ENCODE peak calls at places on chromosomes 6 and 20, in eight cellular contexts. J is A549, M is right atrium auricular region, A is heart left ventricle, U is fibroblast of lung, N is PC-3, Z is OCI-LY7, E is K562. H is an unnamed sample.
A peak's percentile ranks its signal among the peaks of the same experiment; 100 is the strongest.

GRCh38 chr6:137874204-137875001 is 7.3 kb downstream of the TNFAIP3 start:
- DNase-seq in J (peak; percentile 31), M (no peak), A (no peak), U (no peak), N (no peak), Z (no peak), E (no peak), H (no peak)

GRCh38 chr6:6810727-6811126 is 222.2 kb downstream of the LY86 start:
- DNase-seq in J (no peak), M (no peak), A (no peak), U (no peak), N (no peak), Z (no peak), E (no peak), H (no peak)

GRCh38 chr6:136070815-136071214 is 179.3 kb downstream of the MTFR2 start:
- DNase-seq in J (no peak), M (no peak), A (no peak), U (peak; percentile 36), N (no peak), Z (no peak), E (no peak), H (no peak)

GRCh38 chr6:125471703-125472102 is 169.9 kb upstream of the HDDC2 start:
- DNase-seq in J (no peak), M (no peak), A (no peak), U (no peak), N (no peak), Z (no peak), E (no peak), H (no peak)

GRCh38 chr20:364905-365794 is 15.4 kb upstream of the TRIB3 start:
- DNase-seq in J (peak; percentile 87), M (no peak), A (no peak), U (peak; percentile 45), N (peak; percentile 97), Z (peak; percentile 27), E (peak; percentile 73), H (no peak)

GRCh38 chr6:104159045-104159618 is 700.6 kb downstream of the HACE1 start:
- DNase-seq in J (no peak), M (no peak), A (no peak), U (no peak), N (no peak), Z (no peak), E (no peak), H (no peak)

GRCh38 chr20:43982886-43983285 is 68.2 kb downstream of the TOX2 start:
- DNase-seq in J (no peak), M (no peak), A (no peak), U (no peak), N (no peak), Z (no peak), E (no peak), H (no peak)

GRCh38 chr20:1536893-1537730 is 20.4 kb downstream of the SIRPD start:
- DNase-seq in J (no peak), M (no peak), A (peak; percentile 61), U (no peak), N (no peak), Z (no peak), E (no peak), H (no peak)

GRCh38 chr20:37308098-37309050 is 18.9 kb downstream of the MANBAL start:
- DNase-seq in J (no peak), M (no peak), A (no peak), U (no peak), N (no peak), Z (no peak), E (no peak), H (no peak)

GRCh38 chr6:25750911-25751310 is 3.6 kb upstream of the SLC17A4 start:
- DNase-seq in J (no peak), M (no peak), A (no peak), U (no peak), N (no peak), Z (no peak), E (no peak), H (no peak)

GRCh38 chr6:156949376-156949775 is 172.2 kb downstream of the ARID1B start:
- DNase-seq in J (peak; percentile 21), M (no peak), A (no peak), U (peak; percentile 89), N (peak; percentile 78), Z (no peak), E (no peak), H (no peak)
- H3K4me1 ChIP-seq in J (peaks cover 61% of the 10 kb centered on the region), M (no peaks in the 10 kb centered on the region), A (peaks cover 61% of the 10 kb centered on the region), U (peaks cover 15% of the 10 kb centered on the region), N (peaks cover 74% of the 10 kb centered on the region), Z (peaks cover 13% of the 10 kb centered on the region), E (peaks cover 11% of the 10 kb centered on the region), H (peaks cover 10% of the 10 kb centered on the region)

GRCh38 chr6:149861603-149862423 is 2.3 kb downstream of the LRP11 start:
- DNase-seq in J (no peak), M (no peak), A (no peak), U (peak; percentile 45), N (no peak), Z (no peak), E (no peak), H (no peak)

GRCh38 chr6:149863596-149863845 is 638 bp downstream of the LRP11 start:
- DNase-seq in J (no peak), M (no peak), A (no peak), U (no peak), N (no peak), Z (no peak), E (no peak), H (no peak)

GRCh38 chr6:149863846-149864577 is at the start of gene LRP11:
- DNase-seq in J (peak; percentile 87), M (peak; percentile 91), A (peak; percentile 92), U (peak; percentile 76), N (peak; percentile 88), Z (peak; percentile 84), E (peak; percentile 98), H (peak; percentile 88)

GRCh38 chr6:149864578-149865535 is 698 bp upstream of the LRP11 start:
- DNase-seq in J (peak; percentile 63), M (peak; percentile 68), A (no peak), U (peak; percentile 68), N (peak; percentile 71), Z (peak; percentile 81), E (peak; percentile 70), H (peak; percentile 42)

DNA sequence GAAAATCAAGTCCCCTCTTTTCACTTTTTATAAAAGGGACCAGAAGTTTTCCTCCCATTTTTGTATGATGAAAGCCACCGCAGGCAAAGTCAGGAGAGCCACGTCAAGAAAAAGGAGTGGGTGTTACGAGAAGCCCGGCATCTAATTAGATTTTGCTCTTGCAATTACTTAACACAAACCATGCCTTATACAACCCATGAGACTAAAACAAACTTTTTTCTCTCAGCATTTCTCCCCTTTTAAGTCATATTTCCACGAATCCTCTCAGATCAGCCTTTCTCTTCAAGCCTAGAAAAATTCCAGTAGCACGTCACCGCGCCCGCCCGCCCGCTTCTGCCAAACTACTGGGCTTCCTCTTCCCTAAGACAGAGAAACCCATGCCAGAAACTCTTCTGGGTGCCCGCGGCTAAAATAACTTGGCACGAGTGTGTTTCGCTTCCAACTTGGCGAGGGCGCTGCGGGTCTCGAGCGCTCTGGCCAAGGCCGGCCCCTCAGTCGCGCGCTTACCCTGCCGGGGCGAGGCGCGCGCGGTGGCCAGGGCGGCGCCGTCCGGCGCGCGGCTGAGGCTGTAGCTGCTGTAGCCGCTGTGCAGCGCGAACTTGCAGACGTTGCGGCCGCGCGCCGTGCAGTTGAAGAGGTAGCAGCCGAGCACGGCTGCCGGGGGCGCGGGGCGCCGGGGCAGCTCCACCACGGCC is 1.1 kb downstream of the LRP11 start:
- DNase-seq in J (peak; percentile 69), M (peak; percentile 75), A (peak; percentile 81), U (peak; percentile 69), N (peak; percentile 87), Z (peak; percentile 52), E (peak; percentile 55), H (peak; percentile 72)
- TF ChIP-seq CTCF in J (no peak), M (no peak), A (no peak), U (no peak), N (no peak), Z (no peak), E (no peak), H (no peak)

GRCh38 chr6:36132221-36132895 is 2.0 kb downstream of the MAPK13 start:
- DNase-seq in J (no peak), M (no peak), A (no peak), U (no peak), N (no peak), Z (no peak), E (no peak), H (no peak)
- H3K4me3 ChIP-seq in J (no peak overlapping the region), M (no peak overlapping the region), A (no peak overlapping the region), U (no peak overlapping the region), N (no peak overlapping the region), Z (no peak overlapping the region), E (no peak overlapping the region), H (no peak overlapping the region)

DNA sequence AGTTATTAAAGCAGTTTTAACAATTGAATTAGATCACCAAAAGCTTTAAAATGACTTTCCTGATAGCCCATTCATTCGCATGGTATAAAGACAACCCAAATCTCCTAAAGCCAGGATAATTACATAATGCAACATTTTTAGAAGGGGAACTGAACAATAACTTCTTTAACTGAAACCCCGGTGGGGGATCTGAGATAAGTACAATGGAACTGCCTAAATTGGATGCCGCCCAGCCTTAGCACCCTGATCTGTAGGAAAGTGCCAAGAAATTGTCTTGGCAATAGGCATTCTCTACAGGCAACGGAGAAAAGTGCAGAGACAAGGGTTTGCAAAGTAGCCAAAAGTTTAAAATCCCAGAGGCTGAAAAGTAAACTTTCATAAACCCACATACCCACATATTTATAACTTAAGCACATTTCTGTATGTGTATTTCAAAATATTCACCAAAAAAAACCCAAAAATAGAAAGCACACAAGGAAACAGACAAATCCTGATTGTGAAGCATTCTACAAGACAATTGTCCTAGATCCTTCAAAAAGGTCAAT is 98.8 kb upstream of the BEND6 start:
- DNase-seq in J (no peak), M (no peak), A (no peak), U (peak; percentile 63), N (no peak), Z (no peak), E (no peak), H (no peak)
- H3K4me1 ChIP-seq in J (peaks cover 33% of the 10 kb centered on the region), M (no peaks in the 10 kb centered on the region), A (peaks cover 21% of the 10 kb centered on the region), U (peaks cover 11% of the 10 kb centered on the region), N (peaks cover 28% of the 10 kb centered on the region), Z (peaks cover 4% of the 10 kb centered on the region), E (no peaks in the 10 kb centered on the region), H (peaks cover 9% of the 10 kb centered on the region)

GRCh38 chr20:50224553-50225255 is 34.1 kb downstream of the CEBPB start:
- DNase-seq in J (no peak), M (peak; percentile 91), A (peak; percentile 83), U (peak; percentile 95), N (no peak), Z (no peak), E (peak; percentile 39), H (no peak)
- TF ChIP-seq CTCF in J (no peak), M (no peak), A (peak; percentile 19), U (peak; percentile 43), N (peak; percentile 34), Z (peak; percentile 47), E (peak; percentile 35), H (peak; percentile 12)